ENCODE peak calls at places on chromosomes 4 and X, in six cellular contexts. F, N, X, L, W and I are unnamed samples. For H3K9me3, the result is how much of the 10 kb centered on the place peaks cover.

GRCh38 chr4:139851639-139852038 is 186.0 kb downstream of the MGST2 start:
- DNase-seq in F (no peak), N (no peak), X (no peak), L (no peak), W (no peak), I (no peak)

GRCh38 chr4:25884040-25884788 is 21.4 kb upstream of the SEL1L3 start:
- DNase-seq in F (no peak), N (no peak), X (no peak), L (no peak), W (no peak), I (no peak)

GRCh38 chr4:82906469-82906868 is 5.9 kb downstream of the THAP9 start:
- DNase-seq in F (no peak), N (no peak), X (no peak), L (no peak), W (no peak), I (no peak)

GRCh38 chr4:146709956-146710355 is 71.3 kb downstream of the POU4F2 start:
- DNase-seq in F (no peak), N (no peak), X (no peak), L (no peak), W (no peak), I (no peak)

GRCh38 chrX:133726211-133726630 is 259.2 kb downstream of the GPC3 start:
- DNase-seq in F (no peak), N (no peak), X (no peak), L (no peak), W (no peak), I (peak)

GRCh38 chrX:1554469-1555210 is 17.7 kb upstream of the P2RY8 start:
- DNase-seq in F (peak), N (no peak), X (no peak), L (peak), W (no peak), I (peak)

GRCh38 chr4:132642196-132642817 is 506.8 kb upstream of the PCDH10 start:
- DNase-seq in F (no peak), N (no peak), X (no peak), L (no peak), W (no peak), I (no peak)

GRCh38 chr4:141307241-141307689 is 86.6 kb downstream of the ZNF330 start:
- DNase-seq in F (peak), N (peak), X (peak), L (peak), W (no peak), I (no peak)

GRCh38 chr4:145934434-145935047 is 4.1 kb downstream of the ZNF827 start:
- DNase-seq in F (no peak), N (no peak), X (no peak), L (no peak), W (no peak), I (no peak)

GRCh38 chr4:84530449-84530848 is 31.4 kb upstream of the NKX6-1 start:
- DNase-seq in F (no peak), N (no peak), X (no peak), L (no peak), W (no peak), I (no peak)

GRCh38 chr4:78293841-78294301 is 236.7 kb downstream of the FRAS1 start:
- DNase-seq in F (no peak), N (no peak), X (no peak), L (no peak), W (no peak), I (no peak)

GRCh38 chrX:45110494-45110893 is 90.2 kb downstream of the DIPK2B start:
- DNase-seq in F (no peak), N (no peak), X (no peak), L (no peak), W (no peak), I (no peak)

GRCh38 chrX:66728818-66729271 is 90.0 kb upstream of the EDA2R start:
- DNase-seq in F (peak), N (peak), X (peak), L (peak), W (peak), I (no peak)

GRCh38 chrX:130170752-130171445 is 863 bp upstream of the RAB33A start:
- DNase-seq in F (peak), N (peak), X (peak), L (no peak), W (no peak), I (no peak)

GRCh38 chr4:1339489-1339888 is 7.5 kb upstream of the UVSSA start:
- DNase-seq in F (no peak), N (peak), X (no peak), L (no peak), W (no peak), I (no peak)

GRCh38 chrX:10052906-10053625 is 85.9 kb downstream of the CLDN34 start:
- DNase-seq in F (no peak), N (no peak), X (no peak), L (no peak), W (no peak), I (no peak)

GRCh38 chr4:95124906-95125504 is 367.2 kb downstream of the BMPR1B start:
- DNase-seq in F (no peak), N (no peak), X (no peak), L (no peak), W (no peak), I (no peak)

GRCh38 chr4:155120536-155120935 is 87.9 kb upstream of the NPY2R start:
- DNase-seq in F (no peak), N (no peak), X (no peak), L (no peak), W (no peak), I (no peak)

GRCh38 chrX:15834051-15834450 is 20.6 kb downstream of the AP1S2 start:
- DNase-seq in F (no peak), N (no peak), X (no peak), L (no peak), W (no peak), I (no peak)

GRCh38 chr4:7367894-7368293 is 66.8 kb downstream of the PSAPL1 start:
- DNase-seq in F (no peak), N (no peak), X (no peak), L (peak), W (no peak), I (no peak)

GRCh38 chrX:112820364-112821308 is 20.0 kb downstream of the AMOT start:
- DNase-seq in F (no peak), N (no peak), X (no peak), L (no peak), W (no peak), I (no peak)

GRCh38 chrX:40258909-40259308 is 161.2 kb upstream of the BCOR start:
- DNase-seq in F (no peak), N (no peak), X (no peak), L (no peak), W (no peak), I (no peak)

GRCh38 chr4:62517721-62518120 is 1317.6 kb downstream of the ADGRL3 start:
- DNase-seq in F (no peak), N (no peak), X (no peak), L (no peak), W (no peak), I (no peak)

GRCh38 chrX:262391-262909 is 18.7 kb upstream of the PLCXD1 start:
- DNase-seq in F (peak), N (peak), X (no peak), L (peak), W (no peak), I (peak)

GRCh38 chrX:32614707-32615106 is 596.6 kb downstream of the DMD start:
- DNase-seq in F (no peak), N (no peak), X (no peak), L (no peak), W (no peak), I (no peak)

GRCh38 chr4:184792950-184793555 is 32.7 kb downstream of the ACSL1 start:
- DNase-seq in F (no peak), N (peak), X (no peak), L (no peak), W (no peak), I (peak)

GRCh38 chr4:86221076-86221475 is 138.8 kb downstream of the MAPK10 start:
- DNase-seq in F (no peak), N (no peak), X (no peak), L (no peak), W (no peak), I (no peak)

GRCh38 chrX:136708348-136708747 is 60.4 kb downstream of the CD40LG start:
- DNase-seq in F (no peak), N (no peak), X (no peak), L (no peak), W (no peak), I (no peak)

GRCh38 chr4:89823416-89823815 is 13.5 kb downstream of the SNCA start:
- DNase-seq in F (no peak), N (no peak), X (no peak), L (no peak), W (no peak), I (no peak)

GRCh38 chrX:16786791-16787735 is 797 bp downstream of the TXLNG start:
- DNase-seq in F (peak), N (peak), X (peak), L (peak), W (no peak), I (no peak)

GRCh38 chrX:10104958-10105658 is 51.7 kb upstream of the CLCN4 start:
- DNase-seq in F (no peak), N (no peak), X (no peak), L (peak), W (no peak), I (no peak)

GRCh38 chrX:3713937-3714434 is 537 bp upstream of the PRKX start:
- DNase-seq in F (no peak), N (no peak), X (peak), L (no peak), W (no peak), I (no peak)

GRCh38 chr4:10672379-10672778 is 12.2 kb downstream of the CLNK start:
- DNase-seq in F (no peak), N (no peak), X (no peak), L (no peak), W (no peak), I (no peak)
- H3K9me3 ChIP-seq in F (under half), N (under half), X (under half), L (under half), W (under half), I (under half)

GRCh38 chr4:36386691-36387090 is 105.3 kb downstream of the DTHD1 start:
- DNase-seq in F (no peak), N (no peak), X (no peak), L (no peak), W (no peak), I (no peak)
- TF ChIP-seq CTCF in F (no peak), N (no peak), X (no peak), L (no peak), W (no peak), I (peak)

GRCh38 chrX:156000361-156000926 is 2.9 kb downstream of the IL9R start:
- DNase-seq in F (no peak), N (no peak), X (no peak), L (no peak), W (no peak), I (no peak)
- H3K9me3 ChIP-seq in F (under half), N (under half), X (under half), L (under half), W (under half), I (under half)

DNA sequence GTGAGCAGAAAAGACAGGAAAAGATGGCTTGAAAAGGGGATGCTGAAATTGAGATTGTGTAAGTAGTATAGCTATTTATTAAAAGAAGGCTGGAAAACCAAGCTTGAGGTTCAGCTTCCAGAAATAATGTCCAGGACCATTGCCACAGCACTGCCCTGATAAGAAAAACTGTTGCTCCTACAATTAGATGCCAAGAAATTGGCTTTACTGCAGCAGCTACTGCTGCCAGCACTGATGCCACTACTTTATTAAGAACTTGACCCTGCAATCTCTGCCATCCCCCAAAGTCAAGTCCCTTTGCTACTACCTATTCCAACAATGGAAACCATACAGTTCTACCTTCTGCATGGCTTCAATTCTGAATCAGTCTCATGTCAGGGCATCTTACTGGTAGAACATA is 130.0 kb upstream of the VAMP7 start:
- DNase-seq in F (no peak), N (no peak), X (no peak), L (no peak), W (no peak), I (no peak)
- TF ChIP-seq CTCF in F (no peak), N (no peak), X (no peak), L (no peak), W (no peak), I (no peak)

DNA sequence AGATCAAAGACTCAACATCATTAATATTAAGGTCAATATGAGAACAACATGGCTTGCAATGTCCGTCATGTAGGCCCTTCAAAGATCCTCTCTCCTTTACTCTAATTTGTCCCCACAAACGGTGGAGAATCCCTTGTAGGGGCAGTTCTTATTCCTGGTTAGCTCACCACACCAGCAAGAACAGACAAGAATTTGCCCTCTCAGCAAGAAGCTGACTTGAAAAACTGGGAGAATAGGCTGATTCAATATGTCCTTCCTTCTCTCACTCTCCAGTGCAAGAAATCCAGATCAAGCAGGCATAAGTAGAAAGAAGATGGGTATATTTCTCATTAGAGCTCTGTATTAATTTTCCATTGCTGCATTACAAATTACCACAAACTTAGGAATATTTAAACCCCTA is 704.2 kb upstream of the SLIT2 start:
- DNase-seq in F (no peak), N (no peak), X (no peak), L (no peak), W (no peak), I (no peak)
- H3K9me3 ChIP-seq in F (under half), N (under half), X (under half), L (under half), W (under half), I (under half)

DNA sequence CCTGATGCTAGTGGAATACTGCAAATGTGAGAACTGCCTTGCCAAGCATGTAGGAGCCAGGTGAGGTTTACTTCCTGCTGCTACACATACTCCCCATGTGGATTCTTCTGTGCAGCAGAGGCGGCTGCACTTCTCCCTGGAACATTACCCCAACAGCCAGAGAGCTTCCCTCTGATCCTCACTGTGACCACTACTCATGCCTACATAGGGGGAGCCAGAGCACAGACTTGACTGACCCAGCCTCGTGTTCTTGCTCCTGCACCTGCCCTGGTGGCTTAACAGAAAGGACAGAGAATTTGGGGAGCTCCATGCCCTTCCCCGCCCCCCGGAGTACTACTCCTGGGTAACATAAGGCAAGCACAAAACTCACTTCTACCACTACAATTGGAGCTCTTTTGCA is 38.4 kb downstream of the UGT2A2 start:
- DNase-seq in F (no peak), N (no peak), X (no peak), L (no peak), W (no peak), I (no peak)
- TF ChIP-seq CTCF in F (no peak), N (no peak), X (no peak), L (no peak), W (no peak), I (no peak)

DNA sequence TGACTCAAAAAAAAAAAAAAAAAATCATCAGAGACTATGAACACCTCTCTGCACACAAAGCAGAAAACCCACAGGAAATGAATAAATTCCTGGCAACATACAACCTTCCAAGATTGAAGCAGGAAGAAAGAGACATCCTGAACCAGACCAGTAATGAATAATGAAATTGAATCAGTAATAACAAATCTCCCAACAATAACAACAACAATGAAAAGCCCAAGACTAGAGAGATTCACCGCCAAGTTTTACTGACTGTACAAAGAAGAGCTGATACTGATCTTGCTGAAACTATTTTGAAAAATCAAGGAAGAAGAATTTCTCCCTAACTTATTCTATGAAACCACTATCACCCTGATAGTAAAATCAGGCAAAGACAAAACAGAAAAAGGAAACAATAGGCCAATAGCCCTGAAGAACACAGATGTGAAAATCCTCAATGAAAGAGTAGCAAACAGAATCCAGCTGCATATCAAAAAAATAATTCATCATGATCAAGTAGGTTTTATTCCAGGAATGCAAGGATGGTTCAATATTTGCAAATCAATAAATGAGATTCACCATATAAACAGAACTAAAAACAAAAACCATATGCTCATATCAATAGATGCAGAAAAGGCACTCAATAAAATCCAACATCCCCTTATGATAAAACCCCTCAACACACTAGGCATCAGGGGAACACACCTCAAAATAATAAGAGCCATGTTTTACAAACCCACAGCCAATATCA is 31.0 kb upstream of the PLK4 start:
- DNase-seq in F (no peak), N (no peak), X (no peak), L (no peak), W (no peak), I (no peak)
- H3K9me3 ChIP-seq in F (under half), N (under half), X (under half), L (under half), W (half or more), I (under half)